ENCODE peak calls at places on chromosome 5, in four cellular contexts. L is IMR-90, F is cardiac muscle cell, I is neural progenitor cell. Y is an unnamed sample. For H3K4me1 and H3K9me3, the result is how much of the 10 kb centered on the place peaks cover.

GRCh38 chr5:59117320-59117719 is 534.4 kb downstream of the RAB3C start:
- DNase-seq in F (no peak), I (no peak), L (no peak), Y (no peak)

GRCh38 chr5:116557669-116558271 is 16.9 kb downstream of the SEMA6A start:
- DNase-seq in I (peak), L (peak), F (peak), Y (no peak)

GRCh38 chr5:32343058-32343672 is 30.4 kb upstream of the MTMR12 start:
- DNase-seq in I (no peak), F (no peak), L (no peak), Y (no peak)

GRCh38 chr5:142280066-142281011 is 44.5 kb downstream of the SPRY4 start:
- DNase-seq in F (peak), I (peak), L (peak), Y (no peak)

GRCh38 chr5:179240561-179240960 is 104.7 kb downstream of the ADAMTS2 start:
- DNase-seq in L (no peak), I (no peak), F (no peak), Y (peak)

GRCh38 chr5:15627109-15627508 is 127.1 kb downstream of the FBXL7 start:
- DNase-seq in F (no peak), I (no peak), L (no peak), Y (no peak)

GRCh38 chr5:33690736-33691135 is 201.1 kb downstream of the ADAMTS12 start:
- DNase-seq in F (no peak), I (no peak), L (peak), Y (no peak)

GRCh38 chr5:149471406-149472183 is 79.6 kb downstream of the CSNK1A1 start:
- DNase-seq in F (no peak), I (no peak), L (peak), Y (peak)

GRCh38 chr5:133895979-133896378 is 72.4 kb downstream of the C5orf15 start:
- DNase-seq in F (no peak), I (no peak), L (no peak), Y (no peak)

GRCh38 chr5:103272377-103272776 is 13.8 kb downstream of the MACIR start:
- DNase-seq in L (peak), F (no peak), I (no peak), Y (no peak)

GRCh38 chr5:98458004-98458403 is 315.5 kb upstream of the RGMB start:
- DNase-seq in L (peak), I (no peak), F (no peak), Y (no peak)

GRCh38 chr5:175840050-175840841 is 31.1 kb upstream of the CPLX2 start:
- DNase-seq in I (peak), F (no peak), L (peak), Y (no peak)

GRCh38 chr5:178866946-178867345 is 7.2 kb downstream of the ZNF354B start:
- DNase-seq in L (no peak), I (no peak), F (no peak), Y (no peak)

DNA sequence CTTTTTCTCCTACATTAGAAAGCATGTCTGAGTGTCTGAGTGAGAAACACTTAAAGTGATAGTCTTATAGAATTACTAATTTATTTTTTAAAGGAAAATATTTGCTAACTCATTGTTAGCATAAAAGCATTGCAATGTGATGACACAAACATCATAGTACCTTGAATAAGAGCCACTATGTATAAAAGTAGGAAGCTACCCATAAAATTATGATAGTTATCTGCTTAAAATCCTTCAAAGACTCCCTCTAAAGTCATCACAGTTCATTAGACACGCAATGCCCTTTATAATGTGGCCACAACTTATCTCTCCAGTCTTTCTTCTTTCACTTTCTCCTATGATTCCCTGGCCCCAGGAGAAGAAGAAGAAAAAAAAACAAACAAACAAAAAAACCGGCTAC is 1144.0 kb upstream of the NUDT12 start:
- DNase-seq in L (no peak), F (no peak), I (no peak), Y (no peak)
- H3K27ac ChIP-seq in L (no peak), F (no peak), I (no peak), Y (no peak)

GRCh38 chr5:100584069-100584468 is 48.9 kb downstream of the FAM174A start:
- DNase-seq in L (no peak), F (no peak), I (no peak), Y (no peak)
- H3K4me1 ChIP-seq in L (under half), F (under half), I (under half), Y (under half)

DNA sequence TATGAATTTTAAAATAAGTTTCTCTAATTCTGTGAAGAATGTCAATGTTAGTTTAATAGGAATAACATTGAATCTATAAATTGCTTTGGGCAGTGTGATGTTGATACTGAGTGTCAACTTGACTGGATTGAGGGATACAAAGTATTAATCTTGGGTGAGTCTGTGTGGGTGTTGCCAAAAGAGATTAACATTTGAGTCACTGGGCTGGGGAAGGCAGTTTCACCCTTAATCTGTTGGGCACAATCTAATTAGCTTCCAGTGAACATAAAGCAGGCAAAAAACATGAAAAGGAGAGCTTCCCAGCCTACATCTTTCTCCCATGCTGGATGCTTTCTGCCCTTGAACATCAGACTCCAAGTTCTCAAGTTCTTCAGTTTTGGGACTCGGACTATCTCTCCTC is 832.0 kb upstream of the ARRDC3 start:
- DNase-seq in F (no peak), L (no peak), I (no peak), Y (no peak)
- H3K9me3 ChIP-seq in F (under half), L (under half), I (under half), Y (under half)

GRCh38 chr5:34930527-34930844 is 1.1 kb downstream of the DNAJC21 start:
- DNase-seq in L (peak), F (no peak), I (no peak), Y (no peak)
- H3K27ac ChIP-seq in L (no peak), F (peak), I (no peak), Y (peak)

GRCh38 chr5:138257583-138257982 is 16.8 kb downstream of the GFRA3 start:
- DNase-seq in I (no peak), F (no peak), L (no peak), Y (no peak)
- H3K4me1 ChIP-seq in I (under half), F (under half), L (under half), Y (under half)